ENCODE peak calls at places on chromosomes 16 and 17, in four cellular contexts. O is Right ventricle myocardium superior; W is suprapubic skin; K is activated effector memory CD4-positive, alpha-beta T cell treated with anti-CD3 and anti-CD28 coated beads, Interleukin-2, amount 50 U/mL, for 16 hours. U is an unnamed sample.

GRCh38 chr17:10117581-10118001 is 80.8 kb downstream of the GAS7 start:
- DNase-seq in O (peak; percentile 66), W (no peak), K (no peak), U (peak; percentile 58)

GRCh38 chr16:54125751-54126655 is 160.6 kb downstream of the IRX3 start:
- DNase-seq in O (no peak), W (no peak), K (no peak), U (no peak)

GRCh38 chr17:78408476-78409020 is 30.1 kb downstream of the PGS1 start:
- DNase-seq in O (no peak), W (no peak), K (no peak), U (no peak)

GRCh38 chr16:77674888-77675287 is 47.4 kb upstream of the NUDT7 start:
- DNase-seq in O (no peak), W (no peak), K (no peak), U (no peak)

GRCh38 chr16:15502041-15502725 is 67.8 kb downstream of the BMERB1 start:
- DNase-seq in O (no peak), W (peak; percentile 49), K (no peak), U (no peak)

GRCh38 chr16:10806698-10807097 is 11.9 kb downstream of the TVP23A start:
- DNase-seq in O (no peak), W (no peak), K (no peak), U (no peak)

GRCh38 chr16:88393034-88393433 is 10.3 kb downstream of the ZNF469 start:
- DNase-seq in O (peak; percentile 69), W (no peak), K (no peak), U (no peak)

GRCh38 chr17:42406602-42407288 is 16.3 kb downstream of the CAVIN1 start:
- DNase-seq in O (peak; percentile 44), W (no peak), K (no peak), U (no peak)

GRCh38 chr16:29315046-29315445 is 91.5 kb downstream of the NPIPB11 start:
- DNase-seq in O (peak; percentile 48), W (no peak), K (no peak), U (no peak)

GRCh38 chr17:59437766-59438165 is 106.3 kb downstream of the YPEL2 start:
- DNase-seq in O (no peak), W (no peak), K (no peak), U (no peak)

GRCh38 chr17:11503292-11503691 is 95.0 kb upstream of the DNAH9 start:
- DNase-seq in O (no peak), W (no peak), K (no peak), U (no peak)